ENCODE peak calls at places on chromosomes 2 and 18, in four cellular contexts. Y is CD8-positive, alpha-beta T cell; N is AG09309; K is epithelial cell of proximal tubule. I is an unnamed sample.

GRCh38 chr2:70101174-70101573 is 13.9 kb downstream of the PCBP1 start:
- DNase-seq in Y (no peak), N (no peak), K (no peak), I (no peak)

GRCh38 chr2:241358470-241358869 is 2.4 kb downstream of the FARP2 start:
- DNase-seq in Y (no peak), N (no peak), K (no peak), I (no peak)

GRCh38 chr2:23541453-23542334 is 156.7 kb downstream of the KLHL29 start:
- DNase-seq in K (no peak), N (no peak), Y (no peak), I (no peak)

GRCh38 chr18:79200546-79201268 is 131.5 kb downstream of the ATP9B start:
- DNase-seq in K (no peak), N (no peak), Y (no peak), I (peak)

GRCh38 chr2:230906471-230907230 is 18.4 kb downstream of the GPR55 start:
- DNase-seq in K (no peak), Y (no peak), N (no peak), I (no peak)

GRCh38 chr2:201858781-201859180 is 52.4 kb downstream of the CDK15 start:
- DNase-seq in K (no peak), N (no peak), Y (no peak), I (no peak)

GRCh38 chr2:11411768-11412448 is 54.1 kb downstream of the E2F6 start:
- DNase-seq in K (no peak), N (no peak), Y (no peak), I (no peak)

GRCh38 chr18:40293311-40293710 is 1661.7 kb upstream of the PIK3C3 start:
- DNase-seq in Y (no peak), K (no peak), N (no peak), I (no peak)

GRCh38 chr2:11286749-11287148 is 57.7 kb downstream of the ROCK2 start:
- DNase-seq in K (no peak), N (no peak), Y (no peak), I (no peak)

GRCh38 chr2:234919711-234920110 is 32.1 kb upstream of the SH3BP4 start:
- DNase-seq in Y (no peak), N (no peak), K (no peak), I (no peak)

GRCh38 chr2:26765475-26766200 is 1.6 kb downstream of the SLC35F6 start:
- DNase-seq in K (no peak), N (no peak), Y (no peak), I (no peak)

GRCh38 chr2:48824116-48824515 is 68.6 kb upstream of the LHCGR start:
- DNase-seq in N (no peak), K (no peak), Y (no peak), I (no peak)

GRCh38 chr18:27057459-27058302 is 127.4 kb downstream of the CHST9 start:
- DNase-seq in N (no peak), K (no peak), Y (no peak), I (no peak)

GRCh38 chr2:68716948-68717661 is 17.5 kb upstream of the ARHGAP25 start:
- DNase-seq in Y (no peak), K (no peak), N (no peak), I (no peak)

GRCh38 chr2:23330214-23330613 is 54.8 kb upstream of the KLHL29 start:
- DNase-seq in N (no peak), K (no peak), Y (no peak), I (no peak)

GRCh38 chr2:9178905-9179571 is 27.6 kb upstream of the ASAP2 start:
- DNase-seq in N (no peak), Y (no peak), K (peak), I (no peak)

GRCh38 chr2:109052922-109053321 is 63.9 kb upstream of the EDAR start:
- DNase-seq in Y (no peak), N (no peak), K (no peak), I (no peak)

GRCh38 chr18:80185545-80185944 is 61.8 kb downstream of the PARD6G start:
- DNase-seq in N (no peak), K (no peak), Y (no peak), I (no peak)

GRCh38 chr2:31256611-31257382 is 22.8 kb downstream of the EHD3 start:
- DNase-seq in K (no peak), Y (no peak), N (no peak), I (no peak)
- TF ChIP-seq CTCF in K (no peak), Y (no peak), N (no peak), I (no peak)

GRCh38 chr2:117956036-117956791 is 57.7 kb downstream of the CCDC93 start:
- DNase-seq in N (no peak), K (no peak), Y (no peak), I (no peak)
- TF ChIP-seq CTCF in N (peak), K (peak), Y (no peak), I (no peak)

GRCh38 chr18:13183790-13184189 is 34.8 kb upstream of the LDLRAD4 start:
- DNase-seq in K (no peak), Y (no peak), N (no peak), I (no peak)

GRCh38 chr18:13180614-13181375 is 37.8 kb upstream of the LDLRAD4 start:
- DNase-seq in K (no peak), Y (no peak), N (no peak), I (no peak)

GRCh38 chr18:13179566-13180113 is 38.9 kb upstream of the LDLRAD4 start:
- DNase-seq in N (no peak), Y (no peak), K (no peak), I (no peak)

GRCh38 chr18:13183359-13183758 is 35.2 kb upstream of the LDLRAD4 start:
- DNase-seq in Y (no peak), K (no peak), N (no peak), I (no peak)

DNA sequence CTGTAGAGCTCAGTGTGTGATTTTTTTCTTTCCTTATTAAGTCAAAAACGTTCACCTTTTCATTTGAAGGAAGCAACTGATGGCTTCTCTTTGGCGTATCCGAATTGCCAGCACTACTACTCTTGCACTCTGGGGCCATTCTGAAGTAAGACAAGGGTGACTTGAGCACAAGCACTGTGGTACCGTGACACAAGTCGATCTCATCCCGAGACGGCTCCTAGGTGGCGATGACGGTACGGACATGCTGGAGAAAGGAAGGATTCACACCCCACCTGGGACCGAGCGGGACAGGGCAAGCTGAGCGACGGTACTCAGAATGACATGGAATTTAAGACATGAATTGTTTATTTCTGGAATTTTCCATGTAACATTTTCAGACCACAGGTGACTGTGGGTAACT is 36.8 kb upstream of the LDLRAD4 start:
- DNase-seq in Y (no peak), K (no peak), N (no peak), I (no peak)
- TF ChIP-seq CTCF in Y (no peak), K (no peak), N (no peak), I (no peak)

GRCh38 chr18:52339891-52340371 is at the start of gene DCC:
- DNase-seq in K (no peak), Y (no peak), N (no peak), I (no peak)
- TF ChIP-seq CTCF in K (peak), Y (no peak), N (no peak), I (no peak)

GRCh38 chr18:73520229-73520628 is 627.4 kb downstream of the FBXO15 start:
- DNase-seq in N (no peak), Y (no peak), K (no peak), I (no peak)
- TF ChIP-seq CTCF in N (no peak), Y (no peak), K (peak), I (no peak)

GRCh38 chr18:7221424-7222155 is 9.3 kb upstream of the LRRC30 start:
- DNase-seq in N (peak), K (peak), Y (no peak), I (peak)
- TF ChIP-seq CTCF in N (peak), K (peak), Y (no peak), I (peak)

GRCh38 chr18:12849548-12849947 is 34.5 kb downstream of the PTPN2 start:
- DNase-seq in K (no peak), Y (no peak), N (no peak), I (no peak)
- TF ChIP-seq CTCF in K (no peak), Y (no peak), N (no peak), I (no peak)